ENCODE peak calls at places on chromosomes 16 and 17, in eight cellular contexts. One of them, this sample, is unnamed. For H3K36me3, the result is how much of the 10 kb centered on the place peaks cover.

GRCh38 chr17:65576939-65577338 is 15.5 kb upstream of the AXIN2 start:
- DNase-seq in neural progenitor cell: peak
- DNase-seq in CD8-positive, alpha-beta T cell: no peak
- DNase-seq in heart right ventricle: no peak
- DNase-seq in testis: no peak
- DNase-seq in uterus: no peak
- DNase-seq in GM23338: no peak
- DNase-seq in ovary: no peak
- DNase-seq in this sample: no peak

GRCh38 chr17:13114601-13115024 is 96.8 kb upstream of the ELAC2 start:
- DNase-seq in ovary: no peak
- DNase-seq in uterus: no peak
- DNase-seq in GM23338: peak
- DNase-seq in neural progenitor cell: peak
- DNase-seq in CD8-positive, alpha-beta T cell: no peak
- DNase-seq in heart right ventricle: peak
- DNase-seq in testis: peak
- DNase-seq in this sample: no peak

GRCh38 chr17:7307686-7308624 is 527 bp downstream of the EIF5A start:
- DNase-seq in CD8-positive, alpha-beta T cell: peak
- DNase-seq in testis: peak
- DNase-seq in uterus: peak
- DNase-seq in neural progenitor cell: peak
- DNase-seq in GM23338: peak
- DNase-seq in heart right ventricle: no peak
- DNase-seq in ovary: peak
- DNase-seq in this sample: no peak

GRCh38 chr17:81523139-81524062 is 4.8 kb upstream of the FSCN2 start:
- DNase-seq in testis: peak
- DNase-seq in heart right ventricle: no peak
- DNase-seq in CD8-positive, alpha-beta T cell: no peak
- DNase-seq in ovary: no peak
- DNase-seq in uterus: no peak
- DNase-seq in neural progenitor cell: peak
- DNase-seq in GM23338: peak
- DNase-seq in this sample: no peak

GRCh38 chr17:77768475-77768874 is 190.0 kb upstream of the TNRC6C start:
- DNase-seq in testis: no peak
- DNase-seq in ovary: no peak
- DNase-seq in heart right ventricle: no peak
- DNase-seq in neural progenitor cell: no peak
- DNase-seq in CD8-positive, alpha-beta T cell: no peak
- DNase-seq in uterus: no peak
- DNase-seq in GM23338: no peak
- DNase-seq in this sample: no peak

GRCh38 chr16:13935408-13935807 is 15.5 kb downstream of the ERCC4 start:
- DNase-seq in GM23338: peak
- DNase-seq in neural progenitor cell: peak
- DNase-seq in uterus: no peak
- DNase-seq in heart right ventricle: no peak
- DNase-seq in ovary: no peak
- DNase-seq in CD8-positive, alpha-beta T cell: no peak
- DNase-seq in testis: peak
- DNase-seq in this sample: no peak

GRCh38 chr17:29617481-29618271 is 5.0 kb downstream of the CORO6 start:
- DNase-seq in neural progenitor cell: peak
- DNase-seq in GM23338: peak
- DNase-seq in ovary: no peak
- DNase-seq in heart right ventricle: no peak
- DNase-seq in CD8-positive, alpha-beta T cell: peak
- DNase-seq in uterus: peak
- DNase-seq in testis: peak
- DNase-seq in this sample: no peak

GRCh38 chr17:2388705-2389099 is 12.2 kb downstream of the MNT start:
- DNase-seq in CD8-positive, alpha-beta T cell: no peak
- DNase-seq in GM23338: peak
- DNase-seq in uterus: no peak
- DNase-seq in testis: no peak
- DNase-seq in neural progenitor cell: peak
- DNase-seq in ovary: no peak
- DNase-seq in heart right ventricle: no peak
- DNase-seq in this sample: no peak

GRCh38 chr17:31495049-31495885 is 103.8 kb downstream of the RAB11FIP4 start:
- DNase-seq in testis: no peak
- DNase-seq in ovary: no peak
- DNase-seq in uterus: no peak
- DNase-seq in heart right ventricle: no peak
- DNase-seq in neural progenitor cell: no peak
- DNase-seq in GM23338: no peak
- DNase-seq in CD8-positive, alpha-beta T cell: no peak
- DNase-seq in this sample: no peak

GRCh38 chr16:85524630-85525463 is 88.3 kb upstream of the GSE1 start:
- DNase-seq in uterus: no peak
- DNase-seq in CD8-positive, alpha-beta T cell: no peak
- DNase-seq in testis: no peak
- DNase-seq in neural progenitor cell: peak
- DNase-seq in ovary: no peak
- DNase-seq in GM23338: no peak
- DNase-seq in heart right ventricle: no peak
- DNase-seq in this sample: no peak

GRCh38 chr17:49575524-49576120 is at the start of gene NXPH3:
- DNase-seq in GM23338: peak
- DNase-seq in CD8-positive, alpha-beta T cell: peak
- DNase-seq in uterus: peak
- DNase-seq in heart right ventricle: peak
- DNase-seq in ovary: peak
- DNase-seq in testis: peak
- DNase-seq in neural progenitor cell: peak
- DNase-seq in this sample: no peak

GRCh38 chr16:371729-372521 is 1.6 kb upstream of the MRPL28 start:
- DNase-seq in CD8-positive, alpha-beta T cell: no peak
- DNase-seq in GM23338: no peak
- DNase-seq in uterus: no peak
- DNase-seq in heart right ventricle: no peak
- DNase-seq in ovary: no peak
- DNase-seq in neural progenitor cell: no peak
- DNase-seq in testis: peak
- DNase-seq in this sample: no peak

GRCh38 chr16:373020-373598 is 2.8 kb upstream of the MRPL28 start:
- DNase-seq in neural progenitor cell: no peak
- DNase-seq in CD8-positive, alpha-beta T cell: no peak
- DNase-seq in testis: no peak
- DNase-seq in uterus: no peak
- DNase-seq in GM23338: no peak
- DNase-seq in heart right ventricle: no peak
- DNase-seq in ovary: no peak
- DNase-seq in this sample: no peak

GRCh38 chr16:370980-371728 is 816 bp upstream of the MRPL28 start:
- DNase-seq in GM23338: peak
- DNase-seq in testis: peak
- DNase-seq in neural progenitor cell: no peak
- DNase-seq in CD8-positive, alpha-beta T cell: no peak
- DNase-seq in heart right ventricle: no peak
- DNase-seq in ovary: no peak
- DNase-seq in uterus: no peak
- DNase-seq in this sample: no peak

GRCh38 chr16:373848-374615 is 3.7 kb upstream of the MRPL28 start:
- DNase-seq in GM23338: no peak
- DNase-seq in neural progenitor cell: no peak
- DNase-seq in uterus: no peak
- DNase-seq in CD8-positive, alpha-beta T cell: no peak
- DNase-seq in heart right ventricle: no peak
- DNase-seq in testis: no peak
- DNase-seq in ovary: no peak
- DNase-seq in this sample: no peak

GRCh38 chr16:372584-372983 is 2.2 kb upstream of the MRPL28 start:
- DNase-seq in GM23338: no peak
- DNase-seq in heart right ventricle: no peak
- DNase-seq in ovary: no peak
- DNase-seq in CD8-positive, alpha-beta T cell: no peak
- DNase-seq in neural progenitor cell: no peak
- DNase-seq in uterus: no peak
- DNase-seq in testis: no peak
- DNase-seq in this sample: no peak
- H3K36me3 ChIP-seq in GM23338: under half
- H3K36me3 ChIP-seq in heart right ventricle: under half
- H3K36me3 ChIP-seq in ovary: under half
- H3K36me3 ChIP-seq in CD8-positive, alpha-beta T cell: under half
- H3K36me3 ChIP-seq in neural progenitor cell: under half
- H3K36me3 ChIP-seq in uterus: under half
- H3K36me3 ChIP-seq in testis: under half
- H3K36me3 ChIP-seq in this sample: under half

GRCh38 chr17:75063201-75063600 is 16.2 kb downstream of the KCTD2 start:
- DNase-seq in neural progenitor cell: no peak
- DNase-seq in ovary: no peak
- DNase-seq in testis: no peak
- DNase-seq in uterus: no peak
- DNase-seq in GM23338: no peak
- DNase-seq in CD8-positive, alpha-beta T cell: no peak
- DNase-seq in heart right ventricle: no peak
- DNase-seq in this sample: no peak

GRCh38 chr17:75061055-75061438 is 14.0 kb downstream of the KCTD2 start:
- DNase-seq in GM23338: no peak
- DNase-seq in heart right ventricle: no peak
- DNase-seq in neural progenitor cell: no peak
- DNase-seq in ovary: no peak
- DNase-seq in testis: no peak
- DNase-seq in uterus: no peak
- DNase-seq in CD8-positive, alpha-beta T cell: no peak
- DNase-seq in this sample: no peak

GRCh38 chr17:75060434-75061054 is 13.5 kb downstream of the KCTD2 start:
- DNase-seq in neural progenitor cell: no peak
- DNase-seq in GM23338: no peak
- DNase-seq in ovary: no peak
- DNase-seq in testis: no peak
- DNase-seq in CD8-positive, alpha-beta T cell: no peak
- DNase-seq in heart right ventricle: no peak
- DNase-seq in uterus: no peak
- DNase-seq in this sample: no peak

GRCh38 chr17:75061618-75062017 is 14.6 kb downstream of the KCTD2 start:
- DNase-seq in testis: no peak
- DNase-seq in GM23338: no peak
- DNase-seq in neural progenitor cell: no peak
- DNase-seq in ovary: no peak
- DNase-seq in CD8-positive, alpha-beta T cell: no peak
- DNase-seq in uterus: no peak
- DNase-seq in heart right ventricle: no peak
- DNase-seq in this sample: no peak

DNA sequence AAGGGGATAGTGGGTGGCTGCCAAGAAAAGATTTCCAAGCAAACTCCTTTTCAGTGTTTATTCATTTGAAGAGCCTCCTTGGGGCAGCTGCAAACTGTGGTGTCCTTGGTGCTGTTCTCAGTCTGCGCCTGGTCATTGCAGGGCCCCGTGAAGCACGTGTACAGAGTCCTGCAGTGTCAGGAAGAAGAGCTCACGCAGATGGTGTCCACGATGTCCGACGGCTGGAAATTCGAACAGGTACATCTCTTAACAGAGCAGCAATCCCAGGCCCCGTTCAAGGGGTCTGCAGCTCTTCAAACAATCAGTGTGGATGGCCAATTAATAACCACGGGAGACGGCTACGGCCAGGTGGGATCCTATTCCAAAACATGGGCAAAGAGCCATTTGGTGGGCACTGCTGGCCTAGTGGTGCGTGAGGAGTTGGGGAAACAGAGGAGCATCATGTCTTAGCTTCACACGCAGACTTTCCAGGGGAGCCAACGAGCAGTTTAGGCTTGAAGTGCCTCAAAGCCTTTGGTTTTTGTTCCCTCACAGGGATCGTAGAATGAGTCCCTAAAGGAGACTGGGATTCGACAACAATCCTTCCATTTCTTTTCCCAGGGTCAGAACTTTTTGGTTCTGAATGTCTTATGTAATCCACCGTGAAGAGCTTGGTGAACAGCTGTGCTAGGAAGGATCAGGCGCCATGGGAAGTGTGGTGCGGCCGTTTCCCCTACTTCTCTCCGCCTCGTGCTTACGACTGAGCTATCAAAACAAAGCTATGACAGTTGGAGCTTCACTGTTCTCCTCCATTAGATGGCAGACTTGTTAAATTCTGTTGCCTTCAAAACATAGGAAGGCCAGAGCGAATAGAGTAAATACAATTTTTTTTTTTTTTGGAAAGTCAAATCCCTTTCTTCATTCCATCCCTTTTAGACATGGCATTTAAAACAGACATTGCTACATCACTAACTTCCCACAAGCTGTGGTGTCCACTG is 12.6 kb downstream of the KCTD2 start:
- DNase-seq in GM23338: peak
- DNase-seq in heart right ventricle: peak
- DNase-seq in uterus: no peak
- DNase-seq in ovary: peak
- DNase-seq in neural progenitor cell: no peak
- DNase-seq in CD8-positive, alpha-beta T cell: no peak
- DNase-seq in testis: peak
- DNase-seq in this sample: no peak
- TF ChIP-seq CTCF in GM23338: peak
- TF ChIP-seq CTCF in heart right ventricle: peak
- TF ChIP-seq CTCF in uterus: peak
- TF ChIP-seq CTCF in ovary: peak
- TF ChIP-seq CTCF in neural progenitor cell: peak
- TF ChIP-seq CTCF in CD8-positive, alpha-beta T cell: peak
- TF ChIP-seq CTCF in testis: no peak
- TF ChIP-seq CTCF in this sample: peak

DNA sequence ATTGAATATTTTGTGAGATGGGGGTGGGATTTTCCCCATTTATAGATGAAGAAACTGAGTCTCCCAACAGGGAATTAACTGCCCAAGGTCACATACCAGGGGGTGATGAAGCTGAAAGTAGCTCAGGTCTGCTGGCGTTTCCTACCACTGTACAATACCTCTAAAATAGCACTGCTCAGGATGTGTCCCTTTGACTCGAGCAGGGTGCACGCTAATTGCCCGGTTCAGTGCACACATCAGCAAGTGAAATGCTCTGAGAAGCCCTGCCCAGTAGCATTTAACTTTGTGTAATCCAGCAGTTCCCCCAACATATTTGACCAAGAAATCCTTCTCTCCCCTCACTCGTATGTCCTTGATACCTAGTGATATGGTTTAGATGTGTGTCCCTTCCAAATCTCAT is 50.1 kb upstream of the DDX52 start:
- DNase-seq in testis: no peak
- DNase-seq in uterus: no peak
- DNase-seq in CD8-positive, alpha-beta T cell: no peak
- DNase-seq in ovary: no peak
- DNase-seq in neural progenitor cell: no peak
- DNase-seq in GM23338: no peak
- DNase-seq in heart right ventricle: no peak
- DNase-seq in this sample: no peak
- H3K36me3 ChIP-seq in testis: under half
- H3K36me3 ChIP-seq in uterus: under half
- H3K36me3 ChIP-seq in CD8-positive, alpha-beta T cell: under half
- H3K36me3 ChIP-seq in ovary: under half
- H3K36me3 ChIP-seq in neural progenitor cell: under half
- H3K36me3 ChIP-seq in GM23338: under half
- H3K36me3 ChIP-seq in heart right ventricle: under half
- H3K36me3 ChIP-seq in this sample: under half

DNA sequence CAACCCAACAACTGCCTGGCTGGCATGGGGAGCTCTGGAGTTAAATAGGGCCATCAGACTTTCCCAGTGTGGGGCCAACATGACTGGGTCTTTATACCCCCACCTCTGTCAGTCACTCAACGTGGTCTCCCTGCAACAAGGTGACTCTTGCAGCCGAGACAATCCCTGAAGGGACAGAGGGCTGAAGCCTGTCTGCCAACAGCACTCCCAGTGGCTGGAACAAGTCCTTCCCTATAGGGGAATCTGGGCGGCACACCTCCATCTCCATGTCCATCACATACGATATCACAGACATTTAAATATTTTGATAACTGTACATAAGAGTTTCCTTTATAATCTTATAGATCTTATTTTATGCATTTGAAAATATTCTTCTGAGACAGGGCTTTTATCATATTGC is 4.8 kb upstream of the MAPT start:
- DNase-seq in CD8-positive, alpha-beta T cell: no peak
- DNase-seq in uterus: no peak
- DNase-seq in heart right ventricle: no peak
- DNase-seq in testis: no peak
- DNase-seq in GM23338: peak
- DNase-seq in neural progenitor cell: peak
- DNase-seq in ovary: no peak
- DNase-seq in this sample: no peak
- TF ChIP-seq CTCF in CD8-positive, alpha-beta T cell: no peak
- TF ChIP-seq CTCF in uterus: no peak
- TF ChIP-seq CTCF in heart right ventricle: peak
- TF ChIP-seq CTCF in testis: no peak
- TF ChIP-seq CTCF in GM23338: peak
- TF ChIP-seq CTCF in neural progenitor cell: peak
- TF ChIP-seq CTCF in ovary: no peak
- TF ChIP-seq CTCF in this sample: peak

This sample was measured in kidney epithelial cell.